ENCODE peak calls at places on chromosome 17, in ten cellular contexts. J is transverse colon, V is HCT116, B is colonic mucosa, Y is DND-41, Q is sigmoid colon, C is cardiac muscle cell, G is left ventricle myocardium inferior, L is AG04450, D is tibial nerve. K is an unnamed sample. For H3K9me3 and H3K27me3, the result is how much of the 10 kb centered on the place peaks cover.

GRCh38 chr17:42428141-42428944 is 5.3 kb upstream of the CAVIN1 start:
- DNase-seq in J (peak), V (peak), B (peak), Y (peak), Q (peak), C (peak), G (no peak), L (peak), D (no peak), K (peak)

GRCh38 chr17:77602062-77602746 is 356.3 kb upstream of the TNRC6C start:
- DNase-seq in J (peak), V (no peak), B (no peak), Y (no peak), Q (peak), C (peak), G (peak), L (no peak), D (peak), K (no peak)

GRCh38 chr17:13107726-13108235 is 90.0 kb upstream of the ELAC2 start:
- DNase-seq in J (no peak), V (no peak), B (no peak), Y (no peak), Q (no peak), C (no peak), G (no peak), L (no peak), D (no peak), K (no peak)

GRCh38 chr17:3766783-3767182 is 34.2 kb downstream of the ITGAE start:
- DNase-seq in J (no peak), V (no peak), B (no peak), Y (peak), Q (no peak), C (no peak), G (no peak), L (no peak), D (no peak), K (no peak)

GRCh38 chr17:16491703-16492612 is at the start of gene LRRC75A:
- DNase-seq in J (peak), V (no peak), B (peak), Y (peak), Q (no peak), C (peak), G (peak), L (no peak), D (no peak), K (peak)

GRCh38 chr17:69423450-69423849 is 9.0 kb downstream of the MAP2K6 start:
- DNase-seq in J (no peak), V (no peak), B (no peak), Y (no peak), Q (no peak), C (no peak), G (no peak), L (no peak), D (no peak), K (peak)

GRCh38 chr17:79252886-79253285 is 178.3 kb downstream of the ENGASE start:
- DNase-seq in J (no peak), V (no peak), B (no peak), Y (no peak), Q (no peak), C (no peak), G (no peak), L (no peak), D (no peak), K (no peak)

GRCh38 chr17:79114455-79115301 is 40.1 kb downstream of the ENGASE start:
- DNase-seq in J (peak), V (no peak), B (peak), Y (no peak), Q (peak), C (peak), G (peak), L (no peak), D (peak), K (no peak)

DNA sequence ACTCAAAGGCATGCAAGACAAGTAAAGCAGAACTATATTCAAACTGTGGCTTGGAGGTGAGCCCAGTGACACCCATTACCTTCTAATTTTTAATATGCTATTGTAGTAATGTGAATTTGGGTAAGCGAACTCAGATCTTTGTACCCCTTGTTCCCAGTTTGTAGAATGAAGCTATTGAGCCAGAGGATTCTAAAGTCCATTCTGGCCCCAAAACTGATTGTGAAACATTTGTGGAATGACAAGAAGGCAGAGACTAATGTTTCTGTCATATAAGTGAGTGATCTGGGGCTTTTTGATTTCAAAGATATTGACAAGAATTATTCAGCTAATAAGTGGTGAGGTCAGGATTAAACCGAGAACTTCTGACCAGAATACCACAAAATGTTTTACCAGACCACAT is 283.8 kb upstream of the CA10 start:
- DNase-seq in J (no peak), V (no peak), B (no peak), Y (no peak), Q (no peak), C (no peak), G (no peak), L (no peak), D (no peak), K (no peak)
- H3K9me3 ChIP-seq in J (under half), V (half or more), B (under half), Y (under half), Q (under half), C (under half), G (under half), L (under half), D (under half), K (under half)

DNA sequence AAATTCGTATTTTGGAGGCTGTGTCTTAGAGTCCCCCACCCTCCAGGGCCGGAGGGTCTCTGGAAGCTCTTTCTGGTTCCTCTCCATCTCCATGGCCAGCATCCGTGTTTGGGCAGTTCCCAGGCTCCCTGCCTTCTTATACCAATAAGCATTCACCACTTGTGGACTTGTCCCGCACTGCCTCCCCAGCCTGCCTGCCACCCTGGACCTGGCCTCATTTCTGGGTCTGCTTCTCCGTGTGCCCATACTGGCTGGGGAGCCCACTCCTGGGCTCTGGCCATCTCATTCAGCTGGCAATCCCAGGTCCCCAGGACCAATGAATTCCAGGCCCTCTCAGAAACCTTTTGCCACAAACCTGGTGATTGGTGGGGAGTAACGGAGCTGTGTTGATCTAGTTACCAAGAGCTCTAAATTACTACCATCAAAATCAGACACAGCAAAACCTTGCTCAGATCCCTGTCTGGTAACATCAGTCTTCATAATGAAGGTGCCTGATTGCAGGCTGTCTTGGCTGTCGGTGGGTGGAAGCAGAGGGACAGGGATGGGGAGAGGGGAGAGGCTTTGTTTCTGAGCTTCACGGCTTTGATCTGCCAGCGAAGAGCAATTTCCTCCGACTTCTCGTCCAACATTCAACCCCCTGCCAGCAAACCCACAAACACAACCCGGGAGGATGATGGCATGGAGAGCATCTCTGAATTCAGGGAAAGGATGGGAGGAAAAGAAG is 27.7 kb upstream of the CRHR1 start:
- DNase-seq in J (no peak), V (no peak), B (no peak), Y (no peak), Q (no peak), C (no peak), G (no peak), L (no peak), D (no peak), K (no peak)
- H3K27me3 ChIP-seq in J (under half), V (under half), B (under half), Y (under half), Q (under half), C (under half), G (half or more), L (under half), D (under half), K (under half)

DNA sequence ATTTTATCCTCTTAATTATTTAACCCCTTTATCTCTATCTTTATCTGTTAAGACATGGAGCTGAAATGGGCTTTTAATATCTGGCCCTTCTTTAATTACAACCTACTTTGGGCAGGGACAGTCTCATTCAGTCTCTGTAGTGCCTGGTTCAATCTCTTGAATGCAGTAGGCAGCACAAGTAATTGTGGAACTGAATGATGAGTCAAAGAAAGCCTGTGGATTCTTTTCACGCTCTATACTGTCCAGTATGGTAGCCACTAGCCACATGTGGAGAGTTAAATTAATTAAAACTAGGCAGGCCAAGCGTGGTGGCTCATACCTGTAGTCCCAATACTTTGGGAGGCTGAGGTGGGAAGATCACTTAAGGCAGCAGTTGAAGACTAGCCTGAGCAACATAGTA is 9.3 kb downstream of the BPTF start:
- DNase-seq in J (no peak), V (no peak), B (peak), Y (no peak), Q (no peak), C (no peak), G (no peak), L (no peak), D (no peak), K (no peak)
- H3K4me3 ChIP-seq in J (no peak), V (no peak), B (no peak), Y (no peak), Q (no peak), C (no peak), G (no peak), L (no peak), D (no peak), K (no peak)

GRCh38 chr17:83203472-83204221 is 124.2 kb downstream of the METRNL start:
- DNase-seq in J (peak), V (no peak), B (peak), Y (peak), Q (peak), C (no peak), G (peak), L (no peak), D (peak), K (no peak)
- H3K9me3 ChIP-seq in J (under half), V (under half), B (under half), Y (under half), Q (under half), C (under half), G (under half), L (under half), D (under half), K (under half)

GRCh38 chr17:45801386-45801785 is 17.3 kb downstream of the CRHR1 start:
- DNase-seq in J (no peak), V (no peak), B (no peak), Y (no peak), Q (no peak), C (no peak), G (no peak), L (no peak), D (no peak), K (no peak)
- H3K27me3 ChIP-seq in J (under half), V (under half), B (under half), Y (under half), Q (under half), C (under half), G (half or more), L (under half), D (under half), K (under half)

GRCh38 chr17:62062313-62062712 is 2.8 kb downstream of the MED13 start:
- DNase-seq in J (no peak), V (no peak), B (no peak), Y (no peak), Q (no peak), C (no peak), G (no peak), L (no peak), D (no peak), K (no peak)

GRCh38 chr17:62062936-62063335 is 2.1 kb downstream of the MED13 start:
- DNase-seq in J (no peak), V (no peak), B (no peak), Y (peak), Q (no peak), C (no peak), G (no peak), L (no peak), D (no peak), K (no peak)

GRCh38 chr17:62058611-62059010 is 6.5 kb downstream of the MED13 start:
- DNase-seq in J (no peak), V (no peak), B (no peak), Y (no peak), Q (no peak), C (no peak), G (no peak), L (no peak), D (no peak), K (no peak)

GRCh38 chr17:62057696-62058095 is 7.4 kb downstream of the MED13 start:
- DNase-seq in J (no peak), V (no peak), B (no peak), Y (no peak), Q (no peak), C (no peak), G (no peak), L (no peak), D (no peak), K (no peak)

GRCh38 chr17:62059394-62059793 is 5.7 kb downstream of the MED13 start:
- DNase-seq in J (no peak), V (no peak), B (no peak), Y (no peak), Q (no peak), C (no peak), G (no peak), L (no peak), D (no peak), K (no peak)
- H3K4me3 ChIP-seq in J (no peak), V (no peak), B (no peak), Y (no peak), Q (no peak), C (no peak), G (no peak), L (no peak), D (no peak), K (peak)

GRCh38 chr17:52947418-52947817 is 788.9 kb upstream of the CA10 start:
- DNase-seq in J (no peak), V (no peak), B (no peak), Y (no peak), Q (no peak), C (no peak), G (no peak), L (no peak), D (no peak), K (no peak)
- H3K9me3 ChIP-seq in J (under half), V (half or more), B (under half), Y (under half), Q (under half), C (under half), G (under half), L (under half), D (under half), K (under half)

K was measured in CD4-positive, CD25-positive, alpha-beta regulatory T cell.